ENCODE peak calls at places on chromosomes 4 and X, in seven cellular contexts. I, R, F, W, Z, K and L are unnamed samples.
A peak's percentile ranks its signal among the peaks of the same experiment; 100 is the strongest.

GRCh38 chr4:135050086-135050717 is 848.6 kb upstream of the PABPC4L start:
- DNase-seq in I (no peak), R (no peak), F (no peak), W (no peak), Z (no peak), K (no peak), L (no peak)

GRCh38 chr4:23234018-23234417 is 541.3 kb downstream of the GBA3 start:
- DNase-seq in I (no peak), R (no peak), F (no peak), W (no peak), Z (no peak), K (no peak), L (no peak)

GRCh38 chrX:53362439-53362838 is 60.0 kb downstream of the SMC1A start:
- DNase-seq in I (no peak), R (no peak), F (no peak), W (no peak), Z (no peak), K (no peak), L (no peak)

GRCh38 chrX:7270018-7270417 is 122.1 kb upstream of the PUDP start:
- DNase-seq in I (peak; percentile 58), R (no peak), F (no peak), W (no peak), Z (no peak), K (no peak), L (no peak)

GRCh38 chrX:4909245-4909830 is 1195.9 kb upstream of the PRKX start:
- DNase-seq in I (no peak), R (no peak), F (no peak), W (no peak), Z (no peak), K (no peak), L (no peak)

GRCh38 chr4:126969360-126969759 is 663.4 kb upstream of the INTU start:
- DNase-seq in I (no peak), R (no peak), F (no peak), W (no peak), Z (no peak), K (no peak), L (no peak)

GRCh38 chr4:153241970-153242847 is 38.0 kb downstream of the TRIM2 start:
- DNase-seq in I (peak; percentile 73), R (no peak), F (no peak), W (no peak), Z (no peak), K (no peak), L (no peak)

GRCh38 chr4:109410776-109411175 is 22.8 kb upstream of the SEC24B start:
- DNase-seq in I (peak; percentile 53), R (no peak), F (no peak), W (no peak), Z (no peak), K (no peak), L (no peak)

GRCh38 chrX:132491191-132491590 is 2.4 kb upstream of the MBNL3 start:
- DNase-seq in I (no peak), R (no peak), F (no peak), W (no peak), Z (no peak), K (no peak), L (no peak)

GRCh38 chrX:120774611-120775010 is 101.1 kb downstream of the CT47B1 start:
- DNase-seq in I (no peak), R (no peak), F (no peak), W (no peak), Z (no peak), K (no peak), L (no peak)

GRCh38 chr4:87506974-87507701 is 22.0 kb downstream of the SPARCL1 start:
- DNase-seq in I (peak; percentile 85), R (no peak), F (no peak), W (no peak), Z (no peak), K (no peak), L (no peak)

GRCh38 chr4:186192068-186192751 is 843 bp downstream of the CYP4V2 start:
- DNase-seq in I (peak; percentile 48), R (no peak), F (no peak), W (peak; percentile 50), Z (no peak), K (no peak), L (peak; percentile 8)
- TF ChIP-seq POLR2A in I (no peak), R (no peak), F (peak; percentile 31), W (no peak), Z (no peak), K (no peak), L (no peak)

DNA sequence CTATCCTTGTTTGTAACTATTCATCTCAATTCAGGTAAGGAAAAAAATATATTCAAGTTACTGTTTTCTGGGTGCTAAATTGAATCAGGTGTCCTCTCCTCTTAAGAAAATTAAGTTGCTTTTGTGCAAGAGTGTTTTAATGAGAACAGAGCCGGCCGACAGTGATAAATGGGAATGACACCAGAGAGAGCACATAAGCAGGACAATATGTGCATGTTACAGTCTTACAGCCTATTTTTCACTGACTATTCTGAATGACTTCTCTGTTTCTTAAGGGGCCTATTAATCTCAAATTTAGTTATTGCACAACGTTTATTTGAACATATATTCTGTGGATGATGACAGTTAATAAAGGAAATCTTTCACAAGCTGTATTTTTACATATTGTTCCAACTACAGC is 68.5 kb downstream of the SLC10A7 start:
- DNase-seq in I (no peak), R (no peak), F (no peak), W (no peak), Z (no peak), K (no peak), L (no peak)
- TF ChIP-seq POLR2A in I (no peak), R (no peak), F (no peak), W (no peak), Z (no peak), K (no peak), L (no peak)

DNA sequence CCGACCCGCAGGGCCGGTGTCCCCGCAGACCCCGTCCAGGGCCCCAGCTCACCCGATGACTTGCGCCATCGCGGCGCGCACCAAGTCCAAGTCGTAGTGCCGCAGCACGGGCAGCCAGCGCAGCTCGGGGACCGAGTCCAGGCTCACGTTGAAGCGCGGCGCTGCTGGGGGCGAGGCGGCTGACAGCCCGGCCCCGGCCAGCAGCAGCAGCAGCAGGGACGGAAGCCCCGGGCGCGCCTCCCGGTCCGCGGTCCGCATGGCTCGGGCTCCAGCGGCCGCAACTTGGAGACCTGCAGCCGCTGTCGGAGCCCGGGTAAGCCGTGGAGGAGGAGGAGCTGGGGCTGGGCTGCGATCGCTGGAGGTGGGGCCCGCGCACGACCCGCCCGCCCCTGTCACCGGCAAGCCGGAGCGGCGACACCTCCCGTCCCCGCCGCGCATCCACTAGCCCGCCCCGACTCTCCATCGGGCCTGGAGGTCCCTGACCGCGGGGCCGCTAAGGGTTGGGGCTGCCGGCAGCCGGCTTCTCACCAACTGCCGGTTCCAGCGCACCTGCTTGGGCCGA is at the start of gene NAAA:
- DNase-seq in I (peak; percentile 65), R (peak; percentile 71), F (peak; percentile 76), W (peak; percentile 70), Z (peak; percentile 29), K (peak; percentile 92), L (peak; percentile 38)
- TF ChIP-seq POLR2A in I (no peak), R (no peak), F (no peak), W (no peak), Z (peak; percentile 64), K (no peak), L (peak; percentile 43)

DNA sequence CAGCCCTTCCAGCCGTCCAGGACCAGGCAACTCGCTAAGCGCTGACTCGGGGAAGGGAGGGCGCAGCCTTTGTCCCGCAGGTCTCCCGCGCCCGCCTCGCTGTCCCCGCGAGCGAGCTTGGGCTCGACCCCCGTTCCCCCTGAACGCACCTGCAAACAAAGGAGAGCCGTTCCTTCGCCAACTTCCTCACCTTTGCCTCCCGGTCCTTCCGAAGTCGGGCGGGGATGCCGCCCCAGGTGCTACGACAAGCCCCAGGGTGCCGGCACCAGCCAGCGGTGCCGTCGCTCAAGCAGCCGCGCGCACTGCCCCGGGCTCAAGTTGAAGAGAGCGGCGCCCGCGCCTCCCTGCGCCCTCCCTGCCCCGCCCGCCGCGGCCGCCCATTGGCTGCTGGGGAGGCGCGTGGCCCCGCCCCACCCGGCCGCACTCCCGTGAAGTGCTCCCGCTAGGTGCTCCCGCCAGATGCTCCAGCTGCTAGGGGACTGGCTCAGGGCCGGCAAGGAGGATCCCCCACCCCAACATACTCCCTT is 107.1 kb downstream of the NSUN7 start:
- DNase-seq in I (peak; percentile 38), R (peak; percentile 26), F (peak; percentile 81), W (peak; percentile 75), Z (no peak), K (no peak), L (no peak)
- TF ChIP-seq POLR2A in I (no peak), R (no peak), F (no peak), W (no peak), Z (no peak), K (no peak), L (no peak)